ENCODE peak calls at places on chromosomes 11 and 22, in seven cellular contexts. O, S, A, D, H, C and X are unnamed samples.

GRCh38 chr22:40320687-40321086 is 25.6 kb upstream of the ADSL start:
- DNase-seq in S (no peak), O (no peak), D (no peak), H (no peak), C (no peak), A (no peak), X (no peak)

GRCh38 chr11:65301491-65302329 is 13.0 kb upstream of the CDC42EP2 start:
- DNase-seq in D (no peak), H (no peak), C (peak; percentile 80), A (no peak), O (no peak), S (no peak), X (no peak)

GRCh38 chr11:29200776-29201574 is 815.9 kb downstream of the KCNA4 start:
- DNase-seq in H (no peak), D (no peak), C (no peak), S (no peak), A (no peak), O (no peak), X (no peak)

GRCh38 chr22:43247546-43248260 is 60.8 kb upstream of the TTLL12 start:
- DNase-seq in O (no peak), S (no peak), H (no peak), C (no peak), D (no peak), A (no peak), X (no peak)

GRCh38 chr11:34358666-34359547 is 1.1 kb upstream of the ABTB2 start:
- DNase-seq in A (peak; percentile 43), O (peak; percentile 74), C (peak; percentile 85), S (no peak), D (peak; percentile 82), H (no peak), X (peak; percentile 88)

GRCh38 chr11:44899959-44900358 is 50.7 kb downstream of the TP53I11 start:
- DNase-seq in H (no peak), C (no peak), S (no peak), A (no peak), D (peak; percentile 91), O (peak; percentile 76), X (peak; percentile 54)

GRCh38 chr11:61746654-61747388 is 5.6 kb upstream of the MYRF start:
- DNase-seq in H (no peak), D (no peak), O (no peak), S (no peak), C (no peak), A (no peak), X (no peak)

GRCh38 chr22:20174785-20175596 is 24.1 kb upstream of the CCDC188 start:
- DNase-seq in D (no peak), C (no peak), A (no peak), O (no peak), S (no peak), H (no peak), X (no peak)

GRCh38 chr11:65574963-65575567 is 788 bp upstream of the EHBP1L1 start:
- DNase-seq in S (no peak), H (no peak), C (no peak), A (no peak), O (no peak), D (peak; percentile 75), X (no peak)

GRCh38 chr11:43948341-43949185 is 6.1 kb downstream of the C11orf96 start:
- DNase-seq in O (no peak), H (no peak), S (no peak), D (no peak), A (no peak), C (no peak), X (no peak)

GRCh38 chr11:19954899-19955298 is 205.4 kb downstream of the DBX1 start:
- DNase-seq in H (no peak), S (no peak), C (no peak), A (no peak), D (no peak), O (no peak), X (no peak)